ENCODE peak calls at places on chromosomes 2 and 18, in ten cellular contexts. U is heart left ventricle, N is HepG2, Y is A549, D is stomach, V is uterus, Z is body of pancreas, W is ovary, O is lower leg skin, C is transverse colon. J is an unnamed sample.

GRCh38 chr18:77106331-77106730 is 26.3 kb downstream of the MBP start:
- DNase-seq in Z (no peak), O (peak), N (no peak), D (no peak), V (no peak), Y (no peak), U (no peak), W (no peak), C (no peak), J (no peak)

GRCh38 chr2:12605936-12606335 is 110.8 kb upstream of the TRIB2 start:
- DNase-seq in O (no peak), D (no peak), W (no peak), Z (no peak), V (no peak), N (no peak), Y (no peak), U (no peak), C (no peak), J (no peak)

GRCh38 chr2:150601280-150602038 is 114.0 kb upstream of the RND3 start:
- DNase-seq in N (peak), O (no peak), Z (no peak), W (no peak), C (no peak), D (no peak), V (no peak), U (no peak), Y (peak), J (no peak)

GRCh38 chr18:38359258-38359657 is 793.7 kb upstream of the CELF4 start:
- DNase-seq in O (no peak), U (no peak), V (no peak), D (no peak), W (no peak), Y (no peak), Z (no peak), C (no peak), N (no peak), J (no peak)

GRCh38 chr2:119771331-119771730 is 11.6 kb downstream of the PTPN4 start:
- DNase-seq in V (no peak), Y (no peak), O (no peak), Z (no peak), C (no peak), D (no peak), U (no peak), W (no peak), N (no peak), J (no peak)

GRCh38 chr18:66632771-66633170 is 28.9 kb upstream of the CDH19 start:
- DNase-seq in W (no peak), Z (no peak), V (no peak), C (no peak), N (no peak), O (no peak), D (no peak), U (no peak), Y (no peak), J (no peak)

GRCh38 chr2:74542978-74543377 is 10.8 kb downstream of the LOXL3 start:
- DNase-seq in O (no peak), C (no peak), Y (no peak), W (no peak), N (no peak), U (no peak), D (no peak), Z (no peak), V (no peak), J (no peak)

GRCh38 chr18:60471652-60472051 is 99.1 kb upstream of the MC4R start:
- DNase-seq in D (no peak), Y (no peak), Z (no peak), N (no peak), W (no peak), V (no peak), C (no peak), U (no peak), O (no peak), J (no peak)

GRCh38 chr18:9419956-9420631 is 55.2 kb upstream of the RALBP1 start:
- DNase-seq in Z (no peak), C (no peak), V (no peak), D (no peak), Y (no peak), N (no peak), U (no peak), W (no peak), O (no peak), J (no peak)

GRCh38 chr2:14420851-14421250 is 211.7 kb upstream of the LRATD1 start:
- DNase-seq in Z (no peak), C (no peak), N (no peak), D (no peak), V (no peak), W (no peak), Y (no peak), O (no peak), U (no peak), J (no peak)

GRCh38 chr2:227460833-227461232 is 11.1 kb upstream of the AGFG1 start:
- DNase-seq in Z (no peak), C (no peak), U (no peak), W (no peak), D (no peak), N (no peak), Y (no peak), V (no peak), O (no peak), J (no peak)

GRCh38 chr2:200765995-200766660 is 45.6 kb upstream of the BZW1 start:
- DNase-seq in Z (no peak), U (no peak), D (no peak), W (no peak), Y (peak), V (no peak), O (no peak), N (no peak), C (no peak), J (no peak)

GRCh38 chr2:172103471-172104292 is 982 bp upstream of the DLX2 start:
- DNase-seq in Y (peak), D (peak), U (peak), W (peak), Z (peak), O (no peak), N (peak), C (peak), V (peak), J (peak)

GRCh38 chr2:6694555-6694954 is 171.2 kb downstream of the CMPK2 start:
- DNase-seq in Y (no peak), V (no peak), D (no peak), C (no peak), O (no peak), Z (no peak), N (no peak), W (no peak), U (peak), J (no peak)

GRCh38 chr2:84160461-84160860 is 298.6 kb downstream of the SUCLG1 start:
- DNase-seq in V (no peak), O (no peak), W (no peak), D (no peak), U (no peak), Y (no peak), Z (no peak), C (no peak), N (no peak), J (no peak)

GRCh38 chr2:39289609-39290008 is 45.8 kb upstream of the CDKL4 start:
- DNase-seq in W (no peak), N (no peak), D (no peak), Z (no peak), V (no peak), U (no peak), C (no peak), Y (no peak), O (no peak), J (no peak)

GRCh38 chr2:29810956-29811355 is 110.4 kb downstream of the ALK start:
- DNase-seq in O (no peak), W (no peak), Z (no peak), Y (no peak), D (no peak), U (no peak), N (no peak), V (no peak), C (no peak), J (no peak)

GRCh38 chr18:48930926-48931325 is 19.8 kb downstream of the SMAD7 start:
- DNase-seq in U (no peak), Z (no peak), D (no peak), W (no peak), O (no peak), N (no peak), C (no peak), Y (no peak), V (no peak), J (no peak)

GRCh38 chr2:143579456-143579855 is 450.2 kb downstream of the ARHGAP15 start:
- DNase-seq in Y (no peak), N (no peak), O (no peak), W (no peak), V (no peak), C (no peak), U (no peak), Z (no peak), D (no peak), J (no peak)

GRCh38 chr2:181142514-181142913 is 162.1 kb downstream of the UBE2E3 start:
- DNase-seq in D (no peak), C (no peak), U (no peak), V (no peak), W (no peak), N (no peak), O (no peak), Z (no peak), Y (no peak), J (no peak)

GRCh38 chr2:147844691-147845607 is at the start of gene ACVR2A:
- DNase-seq in O (peak), N (peak), V (peak), Z (peak), W (peak), C (peak), D (peak), Y (peak), U (peak), J (peak)

GRCh38 chr2:136801628-136802027 is 36.3 kb downstream of the THSD7B start:
- DNase-seq in D (no peak), U (no peak), Z (no peak), N (no peak), C (no peak), O (no peak), Y (no peak), W (no peak), V (no peak), J (no peak)

DNA sequence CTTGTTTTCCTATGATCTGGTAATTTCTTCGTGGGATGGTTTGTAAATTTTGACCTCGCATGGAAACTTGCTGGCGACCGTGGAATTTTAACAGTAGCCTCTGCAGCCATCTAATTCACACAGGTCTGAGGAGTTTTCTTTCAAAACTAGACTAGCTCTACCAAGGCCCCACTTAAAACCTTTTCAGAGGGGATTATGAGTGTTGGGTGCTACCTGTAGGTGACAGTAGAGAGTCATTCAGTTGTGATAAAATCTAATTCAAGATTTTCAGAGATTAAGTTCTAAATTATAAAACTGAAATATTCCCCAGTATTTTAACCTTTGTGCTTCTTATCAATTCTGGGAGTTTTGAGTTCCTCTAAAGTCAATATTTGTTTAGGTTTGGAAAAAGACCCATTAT is 31.0 kb downstream of the THSD7B start:
- DNase-seq in W (no peak), Z (no peak), O (no peak), V (no peak), N (no peak), U (no peak), Y (no peak), C (no peak), D (no peak), J (no peak)
- TF ChIP-seq CTCF in W (no peak), Z (no peak), O (no peak), V (no peak), N (peak), U (no peak), Y (no peak), C (no peak), D (no peak), J (no peak)

GRCh38 chr2:160213511-160213910 is 13.4 kb upstream of the ITGB6 start:
- DNase-seq in V (no peak), C (no peak), U (no peak), O (no peak), D (no peak), N (no peak), Y (no peak), Z (no peak), W (no peak), J (no peak)
- H3K4me3 ChIP-seq in V (no peak), C (no peak), U (no peak), O (no peak), D (no peak), N (no peak), Y (no peak), Z (no peak), W (no peak), J (no peak)

GRCh38 chr2:64649013-64649484 is 4.7 kb downstream of the SERTAD2 start:
- DNase-seq in C (peak), O (no peak), D (peak), N (peak), W (no peak), V (no peak), Z (peak), Y (no peak), U (no peak), J (peak)

GRCh38 chr2:64651590-64651989 is 2.1 kb downstream of the SERTAD2 start:
- DNase-seq in O (no peak), Y (no peak), C (no peak), W (no peak), U (no peak), D (no peak), V (no peak), Z (no peak), N (no peak), J (no peak)

GRCh38 chr2:64650257-64650656 is 3.5 kb downstream of the SERTAD2 start:
- DNase-seq in Z (no peak), N (no peak), D (no peak), U (no peak), O (no peak), C (no peak), Y (no peak), W (no peak), V (no peak), J (no peak)

GRCh38 chr2:64650722-64651338 is 2.9 kb downstream of the SERTAD2 start:
- DNase-seq in Z (peak), D (peak), C (peak), V (no peak), U (no peak), Y (peak), O (no peak), W (no peak), N (peak), J (no peak)

DNA sequence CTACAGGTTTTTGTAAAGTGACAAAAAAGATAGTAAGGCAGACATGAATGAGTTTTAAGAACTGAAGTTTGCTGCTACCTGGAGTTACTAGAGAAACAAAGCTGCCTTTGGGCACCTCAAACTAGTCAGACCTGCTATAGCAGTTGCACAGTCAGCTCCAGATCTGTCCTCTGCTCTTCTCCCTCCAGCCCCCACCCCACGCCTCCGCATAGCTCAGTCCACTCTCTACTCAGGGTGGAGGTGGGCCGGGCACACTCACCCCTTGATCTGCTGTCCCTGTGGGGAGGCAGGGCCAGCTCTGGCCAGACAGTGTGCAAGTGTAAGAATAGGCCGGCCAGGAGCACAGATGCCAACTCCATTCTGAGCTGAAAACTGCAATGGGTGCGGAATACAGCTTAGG is 4.1 kb downstream of the SERTAD2 start:
- DNase-seq in U (peak), W (no peak), Z (peak), C (no peak), O (no peak), N (peak), D (peak), V (no peak), Y (no peak), J (peak)
- TF ChIP-seq POLR2A in U (no peak), W (no peak), Z (no peak), C (no peak), O (no peak), N (peak), D (no peak), V (no peak), Y (no peak), J (no peak)

GRCh38 chr2:238521002-238521401 is 94.3 kb downstream of the ASB1 start:
- DNase-seq in Y (no peak), U (no peak), N (no peak), W (no peak), D (no peak), V (no peak), O (no peak), C (no peak), Z (no peak), J (no peak)

GRCh38 chr2:238525990-238526389 is 99.3 kb downstream of the ASB1 start:
- DNase-seq in D (no peak), C (no peak), W (no peak), N (no peak), Y (no peak), V (no peak), O (no peak), U (no peak), Z (no peak), J (no peak)

GRCh38 chr2:238524584-238524983 is 97.9 kb downstream of the ASB1 start:
- DNase-seq in Z (no peak), D (no peak), W (no peak), Y (no peak), U (no peak), V (no peak), O (no peak), C (no peak), N (no peak), J (no peak)

GRCh38 chr2:238521870-238522269 is 95.1 kb downstream of the ASB1 start:
- DNase-seq in U (no peak), C (no peak), N (no peak), Z (no peak), D (no peak), Y (no peak), W (no peak), O (no peak), V (no peak), J (no peak)

DNA sequence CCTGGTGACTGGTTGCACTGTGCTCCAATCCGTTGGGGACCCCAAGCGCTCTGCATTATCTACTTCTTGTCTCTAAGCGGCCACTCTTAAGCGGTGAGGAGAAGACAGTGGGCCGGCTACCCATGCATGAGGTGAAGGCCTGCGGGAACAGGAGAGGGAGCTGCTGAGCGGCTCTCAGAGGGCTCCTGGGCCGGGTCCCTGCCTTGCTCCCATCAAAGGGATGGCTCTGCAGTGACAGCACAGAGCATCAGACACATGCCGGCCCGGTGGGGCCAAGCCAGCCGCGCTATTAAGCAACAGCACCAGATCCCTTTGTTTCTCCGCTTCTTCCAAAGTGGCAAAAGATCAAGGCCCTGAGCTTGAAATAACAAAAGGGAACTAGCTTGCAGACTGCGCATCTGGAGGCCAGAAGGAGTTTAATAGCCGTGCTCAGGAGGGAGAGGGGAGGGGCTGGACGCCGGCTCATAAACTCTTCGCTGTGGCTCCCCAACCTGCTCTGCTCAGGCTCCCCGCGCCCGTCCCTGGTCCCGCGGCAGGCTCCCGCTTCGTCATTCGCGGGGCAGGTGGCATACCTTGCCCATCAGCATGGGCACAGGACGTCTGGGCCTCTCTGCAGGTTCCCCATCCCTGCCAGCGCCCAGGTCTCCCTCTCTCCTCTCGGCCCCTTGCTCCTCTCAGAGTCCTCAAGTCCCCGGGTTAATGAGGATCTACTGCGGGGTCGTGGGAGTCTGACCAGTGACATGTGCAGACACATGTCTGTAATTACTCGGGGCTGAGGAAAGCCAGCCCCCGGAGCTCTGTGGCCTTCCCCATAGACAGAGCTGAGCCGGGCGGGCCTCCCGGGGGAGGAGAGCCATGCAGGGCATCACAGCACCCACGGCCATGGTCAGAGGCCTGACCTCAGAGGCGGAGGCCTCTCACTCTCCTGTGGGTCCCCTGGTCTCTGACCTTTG is 96.7 kb downstream of the ASB1 start:
- DNase-seq in V (peak), Z (no peak), Y (no peak), C (peak), D (no peak), U (no peak), O (peak), W (peak), N (peak), J (peak)
- TF ChIP-seq CTCF in V (peak), Z (no peak), Y (no peak), C (peak), D (no peak), U (peak), O (no peak), W (no peak), N (peak), J (no peak)

GRCh38 chr2:236571161-236571560 is 1.5 kb downstream of the ACKR3 start:
- DNase-seq in D (no peak), C (no peak), Z (no peak), Y (no peak), N (no peak), U (no peak), V (no peak), O (no peak), W (no peak), J (no peak)
- H3K4me3 ChIP-seq in D (peak), C (peak), Z (peak), Y (peak), N (no peak), U (peak), V (peak), O (no peak), W (peak), J (no peak)

DNA sequence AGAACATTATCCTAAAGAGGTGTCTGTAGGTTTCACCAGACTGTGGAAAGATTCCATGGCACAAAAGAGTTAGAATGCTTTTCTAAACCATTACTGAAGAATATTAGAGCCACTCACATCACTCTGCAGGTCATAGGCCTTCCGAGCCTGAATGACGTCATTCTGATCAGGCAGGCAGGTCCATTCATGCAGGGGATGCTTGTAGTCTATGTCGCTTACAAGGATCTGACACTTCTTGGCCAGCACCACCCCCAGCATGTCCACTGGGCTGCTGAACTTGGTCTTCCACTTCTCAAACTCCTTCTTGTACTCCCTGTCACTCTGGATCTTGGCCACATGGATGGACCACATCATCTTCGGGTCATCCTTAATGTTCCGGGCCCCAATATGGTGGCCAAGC is 120.1 kb downstream of the NEB start:
- DNase-seq in W (no peak), Y (no peak), N (no peak), C (no peak), Z (no peak), D (no peak), O (no peak), U (no peak), V (no peak), J (no peak)
- TF ChIP-seq POLR2A in W (no peak), Y (no peak), N (no peak), C (no peak), Z (no peak), D (no peak), O (no peak), U (no peak), V (no peak), J (no peak)

GRCh38 chr18:51125976-51126375 is 71.5 kb downstream of the MEX3C start:
- DNase-seq in W (no peak), Y (no peak), N (no peak), C (no peak), V (no peak), U (no peak), Z (no peak), D (no peak), O (no peak), J (no peak)
- TF ChIP-seq CTCF in W (no peak), Y (no peak), N (no peak), C (no peak), V (no peak), U (no peak), Z (no peak), D (no peak), O (no peak), J (no peak)

J was measured in adrenal gland.